ENCODE peak calls at places on chromosomes 13 and 19, in six cellular contexts. One of them, this sample, is unnamed.

GRCh38 chr13:111204438-111205177 is 89.5 kb downstream of the ARHGEF7 start:
- DNase-seq in fibroblast of mammary gland: peak; percentile 80
- DNase-seq in NB4: peak; percentile 75
- DNase-seq in coronary artery: no peak
- DNase-seq in upper lobe of left lung: peak; percentile 69
- DNase-seq in astrocyte of the spinal cord: peak; percentile 56
- DNase-seq in this sample: no peak

GRCh38 chr19:14073925-14074838 is 1.6 kb downstream of the MISP3 start:
- DNase-seq in fibroblast of mammary gland: no peak
- DNase-seq in NB4: no peak
- DNase-seq in coronary artery: no peak
- DNase-seq in upper lobe of left lung: no peak
- DNase-seq in astrocyte of the spinal cord: no peak
- DNase-seq in this sample: no peak

GRCh38 chr19:35005256-35005977 is 5.3 kb downstream of the GRAMD1A start:
- DNase-seq in fibroblast of mammary gland: no peak
- DNase-seq in NB4: no peak
- DNase-seq in coronary artery: no peak
- DNase-seq in upper lobe of left lung: no peak
- DNase-seq in astrocyte of the spinal cord: no peak
- DNase-seq in this sample: no peak

GRCh38 chr19:1214862-1215731 is 9.5 kb downstream of the STK11 start:
- DNase-seq in fibroblast of mammary gland: no peak
- DNase-seq in NB4: no peak
- DNase-seq in coronary artery: peak; percentile 93
- DNase-seq in upper lobe of left lung: peak; percentile 86
- DNase-seq in astrocyte of the spinal cord: peak; percentile 23
- DNase-seq in this sample: no peak

GRCh38 chr19:14545716-14546082 is 16.3 kb downstream of the TECR start:
- DNase-seq in fibroblast of mammary gland: no peak
- DNase-seq in NB4: no peak
- DNase-seq in coronary artery: no peak
- DNase-seq in upper lobe of left lung: no peak
- DNase-seq in astrocyte of the spinal cord: no peak
- DNase-seq in this sample: no peak

GRCh38 chr13:106156468-106156867 is 379.0 kb downstream of the EFNB2 start:
- DNase-seq in fibroblast of mammary gland: peak; percentile 99
- DNase-seq in NB4: no peak
- DNase-seq in coronary artery: no peak
- DNase-seq in upper lobe of left lung: peak; percentile 33
- DNase-seq in astrocyte of the spinal cord: peak; percentile 98
- DNase-seq in this sample: no peak

GRCh38 chr13:51818771-51819511 is 15.0 kb upstream of the DHRS12 start:
- DNase-seq in fibroblast of mammary gland: no peak
- DNase-seq in NB4: no peak
- DNase-seq in coronary artery: no peak
- DNase-seq in upper lobe of left lung: no peak
- DNase-seq in astrocyte of the spinal cord: no peak
- DNase-seq in this sample: no peak

GRCh38 chr19:6126335-6126974 is 9.0 kb upstream of the ACSBG2 start:
- DNase-seq in fibroblast of mammary gland: peak; percentile 69
- DNase-seq in NB4: peak; percentile 71
- DNase-seq in coronary artery: no peak
- DNase-seq in upper lobe of left lung: no peak
- DNase-seq in astrocyte of the spinal cord: peak; percentile 64
- DNase-seq in this sample: no peak

GRCh38 chr19:35533822-35534521 is 716 bp downstream of the GAPDHS start:
- DNase-seq in fibroblast of mammary gland: peak; percentile 41
- DNase-seq in NB4: peak; percentile 33
- DNase-seq in coronary artery: no peak
- DNase-seq in upper lobe of left lung: peak; percentile 68
- DNase-seq in astrocyte of the spinal cord: no peak
- DNase-seq in this sample: no peak

GRCh38 chr19:28715157-28715556 is 497.8 kb downstream of the UQCRFS1 start:
- DNase-seq in fibroblast of mammary gland: no peak
- DNase-seq in NB4: peak; percentile 77
- DNase-seq in coronary artery: no peak
- DNase-seq in upper lobe of left lung: no peak
- DNase-seq in astrocyte of the spinal cord: no peak
- DNase-seq in this sample: no peak

GRCh38 chr13:101624981-101625380 is 172.5 kb downstream of the ITGBL1 start:
- DNase-seq in fibroblast of mammary gland: no peak
- DNase-seq in NB4: no peak
- DNase-seq in coronary artery: no peak
- DNase-seq in upper lobe of left lung: no peak
- DNase-seq in astrocyte of the spinal cord: no peak
- DNase-seq in this sample: no peak

GRCh38 chr19:29671393-29672076 is 6.3 kb downstream of the PLEKHF1 start:
- DNase-seq in fibroblast of mammary gland: peak; percentile 66
- DNase-seq in NB4: peak; percentile 27
- DNase-seq in coronary artery: no peak
- DNase-seq in upper lobe of left lung: peak; percentile 72
- DNase-seq in astrocyte of the spinal cord: peak; percentile 31
- DNase-seq in this sample: peak; percentile 42

GRCh38 chr19:35138305-35138799 is 272 bp upstream of the FXYD1 start:
- DNase-seq in fibroblast of mammary gland: no peak
- DNase-seq in NB4: no peak
- DNase-seq in coronary artery: no peak
- DNase-seq in upper lobe of left lung: no peak
- DNase-seq in astrocyte of the spinal cord: no peak
- DNase-seq in this sample: no peak

DNA sequence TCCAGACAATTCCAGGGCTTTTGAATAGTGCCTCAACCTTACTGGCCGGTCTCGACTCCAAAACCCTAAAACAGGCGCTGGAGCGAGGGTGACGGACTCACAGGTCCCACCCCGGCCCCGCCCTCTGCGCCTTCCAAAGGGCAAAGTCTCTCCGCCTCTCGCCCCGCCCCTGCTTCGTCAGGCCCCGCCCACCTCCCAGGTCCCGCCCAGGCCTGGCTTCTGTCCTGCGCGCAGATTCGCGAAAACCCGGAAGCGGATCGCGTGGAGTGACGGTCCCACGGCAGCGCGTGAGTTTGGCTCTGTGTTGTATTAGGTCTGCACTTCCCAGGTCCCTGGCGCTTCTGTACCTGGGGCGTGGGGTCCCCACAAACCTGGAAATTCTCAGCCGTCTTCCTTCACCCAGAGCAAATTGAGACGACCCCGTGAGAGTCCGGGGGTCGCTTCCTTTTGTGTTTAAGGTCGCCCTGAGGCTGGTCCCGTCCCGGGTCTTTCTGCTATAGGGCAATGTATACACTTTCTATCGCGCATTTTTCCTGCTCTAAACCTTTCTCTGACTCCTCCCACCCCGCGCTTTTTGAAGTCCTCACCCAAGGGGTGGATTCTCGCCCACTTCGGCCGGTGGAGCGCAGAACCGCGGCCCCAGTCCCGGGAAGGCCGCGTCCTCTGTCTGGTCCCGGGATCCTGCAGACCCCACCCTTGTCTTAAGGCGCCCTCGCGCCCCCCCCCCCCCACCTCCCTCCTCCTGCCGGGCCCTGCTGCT is at the start of gene ZNF813:
- DNase-seq in fibroblast of mammary gland: peak; percentile 75
- DNase-seq in NB4: peak; percentile 90
- DNase-seq in coronary artery: peak; percentile 94
- DNase-seq in upper lobe of left lung: peak; percentile 96
- DNase-seq in astrocyte of the spinal cord: peak; percentile 81
- DNase-seq in this sample: peak; percentile 97
- TF ChIP-seq CTCF in fibroblast of mammary gland: no peak
- TF ChIP-seq CTCF in NB4: no peak
- TF ChIP-seq CTCF in coronary artery: no peak
- TF ChIP-seq CTCF in upper lobe of left lung: no peak
- TF ChIP-seq CTCF in astrocyte of the spinal cord: no peak
- TF ChIP-seq CTCF in this sample: no peak

GRCh38 chr13:104936304-104936703 is 1599.2 kb downstream of the EFNB2 start:
- DNase-seq in fibroblast of mammary gland: no peak
- DNase-seq in NB4: peak; percentile 20
- DNase-seq in coronary artery: no peak
- DNase-seq in upper lobe of left lung: no peak
- DNase-seq in astrocyte of the spinal cord: no peak
- DNase-seq in this sample: no peak

GRCh38 chr13:104943331-104943730 is 1592.1 kb downstream of the EFNB2 start:
- DNase-seq in fibroblast of mammary gland: no peak
- DNase-seq in NB4: no peak
- DNase-seq in coronary artery: no peak
- DNase-seq in upper lobe of left lung: no peak
- DNase-seq in astrocyte of the spinal cord: no peak
- DNase-seq in this sample: no peak

DNA sequence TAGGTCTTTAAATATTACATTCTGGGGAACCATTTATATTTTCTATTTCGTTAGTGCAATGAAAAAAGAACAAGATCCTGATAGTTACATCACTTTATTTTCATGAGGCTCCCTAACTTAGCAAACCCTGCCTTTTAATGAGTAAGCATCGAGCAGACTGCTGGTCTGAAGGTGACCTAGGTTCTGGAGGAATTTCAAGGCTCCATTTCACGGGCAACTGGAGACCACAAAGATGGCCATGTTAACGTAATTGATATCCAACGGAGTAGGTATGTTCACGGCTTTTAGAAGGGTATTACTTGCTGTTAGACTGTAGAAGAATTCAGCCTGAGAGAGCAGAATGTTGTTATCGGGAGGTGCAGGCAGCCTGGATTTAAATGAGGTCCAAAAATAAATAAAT is 1597.6 kb downstream of the EFNB2 start:
- DNase-seq in fibroblast of mammary gland: no peak
- DNase-seq in NB4: no peak
- DNase-seq in coronary artery: no peak
- DNase-seq in upper lobe of left lung: no peak
- DNase-seq in astrocyte of the spinal cord: peak; percentile 6
- DNase-seq in this sample: no peak
- TF ChIP-seq CTCF in fibroblast of mammary gland: no peak
- TF ChIP-seq CTCF in NB4: no peak
- TF ChIP-seq CTCF in coronary artery: no peak
- TF ChIP-seq CTCF in upper lobe of left lung: no peak
- TF ChIP-seq CTCF in astrocyte of the spinal cord: no peak
- TF ChIP-seq CTCF in this sample: no peak

GRCh38 chr19:19465436-19466070 is 49.8 kb downstream of the TSSK6 start:
- DNase-seq in fibroblast of mammary gland: no peak
- DNase-seq in NB4: no peak
- DNase-seq in coronary artery: no peak
- DNase-seq in upper lobe of left lung: no peak
- DNase-seq in astrocyte of the spinal cord: no peak
- DNase-seq in this sample: no peak

GRCh38 chr19:19468424-19469050 is 46.8 kb downstream of the TSSK6 start:
- DNase-seq in fibroblast of mammary gland: peak; percentile 45
- DNase-seq in NB4: peak; percentile 33
- DNase-seq in coronary artery: no peak
- DNase-seq in upper lobe of left lung: no peak
- DNase-seq in astrocyte of the spinal cord: no peak
- DNase-seq in this sample: no peak

GRCh38 chr19:19464339-19465098 is 50.8 kb downstream of the TSSK6 start:
- DNase-seq in fibroblast of mammary gland: peak; percentile 75
- DNase-seq in NB4: no peak
- DNase-seq in coronary artery: no peak
- DNase-seq in upper lobe of left lung: no peak
- DNase-seq in astrocyte of the spinal cord: peak; percentile 74
- DNase-seq in this sample: no peak

GRCh38 chr19:19463348-19464117 is 51.8 kb downstream of the TSSK6 start:
- DNase-seq in fibroblast of mammary gland: peak; percentile 87
- DNase-seq in NB4: no peak
- DNase-seq in coronary artery: no peak
- DNase-seq in upper lobe of left lung: no peak
- DNase-seq in astrocyte of the spinal cord: peak; percentile 75
- DNase-seq in this sample: no peak

DNA sequence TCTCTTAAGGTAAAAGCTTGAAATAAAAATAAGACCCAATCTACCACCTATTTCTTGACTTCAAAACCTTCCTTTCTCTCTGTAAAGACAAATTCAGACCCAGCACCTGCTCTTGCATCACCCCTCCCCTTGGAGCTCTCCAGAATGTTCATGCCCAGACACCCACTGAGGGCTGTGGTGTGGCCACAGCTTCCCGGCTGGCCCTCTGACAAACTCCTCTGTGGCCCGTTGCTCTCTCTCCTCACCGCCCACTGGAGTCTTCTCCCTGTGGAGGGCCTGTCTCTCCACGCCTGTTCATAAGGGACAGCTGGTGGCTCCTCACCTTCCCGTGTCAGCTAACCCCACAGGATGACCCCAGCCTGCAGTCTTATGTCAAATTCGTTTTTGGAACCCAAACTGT is 49.1 kb downstream of the TSSK6 start:
- DNase-seq in fibroblast of mammary gland: no peak
- DNase-seq in NB4: no peak
- DNase-seq in coronary artery: no peak
- DNase-seq in upper lobe of left lung: no peak
- DNase-seq in astrocyte of the spinal cord: no peak
- DNase-seq in this sample: no peak
- TF ChIP-seq CTCF in fibroblast of mammary gland: no peak
- TF ChIP-seq CTCF in NB4: no peak
- TF ChIP-seq CTCF in coronary artery: no peak
- TF ChIP-seq CTCF in upper lobe of left lung: no peak
- TF ChIP-seq CTCF in astrocyte of the spinal cord: no peak
- TF ChIP-seq CTCF in this sample: no peak

GRCh38 chr19:46928951-46929350 is 68.2 kb downstream of the ARHGAP35 start:
- DNase-seq in fibroblast of mammary gland: peak; percentile 41
- DNase-seq in NB4: no peak
- DNase-seq in coronary artery: no peak
- DNase-seq in upper lobe of left lung: no peak
- DNase-seq in astrocyte of the spinal cord: no peak
- DNase-seq in this sample: no peak
- TF ChIP-seq CTCF in fibroblast of mammary gland: peak; percentile 24
- TF ChIP-seq CTCF in NB4: peak; percentile 55
- TF ChIP-seq CTCF in coronary artery: no peak
- TF ChIP-seq CTCF in upper lobe of left lung: no peak
- TF ChIP-seq CTCF in astrocyte of the spinal cord: peak; percentile 25
- TF ChIP-seq CTCF in this sample: no peak

GRCh38 chr19:3678188-3678587 is 22.1 kb downstream of the PIP5K1C start:
- DNase-seq in fibroblast of mammary gland: no peak
- DNase-seq in NB4: no peak
- DNase-seq in coronary artery: no peak
- DNase-seq in upper lobe of left lung: no peak
- DNase-seq in astrocyte of the spinal cord: no peak
- DNase-seq in this sample: no peak
- TF ChIP-seq CTCF in fibroblast of mammary gland: no peak
- TF ChIP-seq CTCF in NB4: no peak
- TF ChIP-seq CTCF in coronary artery: no peak
- TF ChIP-seq CTCF in upper lobe of left lung: no peak
- TF ChIP-seq CTCF in astrocyte of the spinal cord: no peak
- TF ChIP-seq CTCF in this sample: no peak

DNA sequence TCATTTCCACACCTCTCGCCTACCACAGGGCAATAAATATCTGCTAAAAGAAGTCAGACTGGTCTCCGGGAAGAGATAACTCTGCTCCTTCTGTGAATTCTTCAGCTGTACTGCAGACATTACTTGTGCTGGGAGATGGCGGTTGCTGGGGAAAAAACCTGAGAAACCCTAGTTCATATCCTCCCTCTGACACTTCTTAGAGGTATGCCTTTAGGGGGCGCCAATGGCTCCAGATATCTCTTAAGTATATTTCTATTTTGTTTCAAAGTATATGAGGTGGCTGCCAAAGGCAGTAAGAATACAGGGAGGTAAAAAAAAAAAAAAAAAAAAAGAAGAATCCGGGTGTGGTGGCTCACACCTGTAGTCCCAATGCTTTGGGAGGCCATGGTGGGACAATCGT is 175.2 kb downstream of the PAN3 start:
- DNase-seq in fibroblast of mammary gland: peak; percentile 55
- DNase-seq in NB4: peak; percentile 70
- DNase-seq in coronary artery: no peak
- DNase-seq in upper lobe of left lung: no peak
- DNase-seq in astrocyte of the spinal cord: no peak
- DNase-seq in this sample: no peak
- TF ChIP-seq CTCF in fibroblast of mammary gland: peak; percentile 43
- TF ChIP-seq CTCF in NB4: peak; percentile 52
- TF ChIP-seq CTCF in coronary artery: no peak
- TF ChIP-seq CTCF in upper lobe of left lung: no peak
- TF ChIP-seq CTCF in astrocyte of the spinal cord: peak; percentile 37
- TF ChIP-seq CTCF in this sample: no peak